ENCODE peak calls at places on chromosomes 13 and 19, in four cellular contexts. C is hepatocyte, E is stomach, L is GM23338. U is an unnamed sample.
A peak's percentile ranks its signal among the peaks of the same experiment; 100 is the strongest.

GRCh38 chr19:8826371-8826770 is 5.7 kb downstream of the ZNF558 start:
- DNase-seq in L (peak; percentile 5), E (no peak), C (no peak), U (no peak)

GRCh38 chr19:23263870-23264590 is 13.8 kb upstream of the ZNF724 start:
- DNase-seq in C (no peak), L (no peak), E (no peak), U (no peak)

GRCh38 chr19:19039901-19040300 is 6.5 kb downstream of the ARMC6 start:
- DNase-seq in L (no peak), C (no peak), E (no peak), U (no peak)

GRCh38 chr19:752652-753517 is 2.0 kb downstream of the MISP start:
- DNase-seq in E (peak; percentile 85), L (no peak), C (peak; percentile 90), U (peak; percentile 52)

GRCh38 chr19:7063764-7064418 is 5.4 kb upstream of the MBD3L3 start:
- DNase-seq in L (no peak), E (no peak), C (no peak), U (no peak)

GRCh38 chr19:38319421-38320258 is at the start of gene KCNK6:
- DNase-seq in E (peak; percentile 70), L (peak; percentile 77), C (peak; percentile 63), U (no peak)

GRCh38 chr13:35598790-35599369 is 122.4 kb upstream of the MAB21L1 start:
- DNase-seq in L (no peak), C (no peak), E (no peak), U (no peak)

GRCh38 chr13:44759222-44759721 is 183.1 kb upstream of the TSC22D1 start:
- DNase-seq in C (peak; percentile 25), E (peak; percentile 41), L (no peak), U (no peak)

GRCh38 chr19:46963093-46963734 is 56.4 kb upstream of the NPAS1 start:
- DNase-seq in E (no peak), C (no peak), L (no peak), U (peak; percentile 87)

DNA sequence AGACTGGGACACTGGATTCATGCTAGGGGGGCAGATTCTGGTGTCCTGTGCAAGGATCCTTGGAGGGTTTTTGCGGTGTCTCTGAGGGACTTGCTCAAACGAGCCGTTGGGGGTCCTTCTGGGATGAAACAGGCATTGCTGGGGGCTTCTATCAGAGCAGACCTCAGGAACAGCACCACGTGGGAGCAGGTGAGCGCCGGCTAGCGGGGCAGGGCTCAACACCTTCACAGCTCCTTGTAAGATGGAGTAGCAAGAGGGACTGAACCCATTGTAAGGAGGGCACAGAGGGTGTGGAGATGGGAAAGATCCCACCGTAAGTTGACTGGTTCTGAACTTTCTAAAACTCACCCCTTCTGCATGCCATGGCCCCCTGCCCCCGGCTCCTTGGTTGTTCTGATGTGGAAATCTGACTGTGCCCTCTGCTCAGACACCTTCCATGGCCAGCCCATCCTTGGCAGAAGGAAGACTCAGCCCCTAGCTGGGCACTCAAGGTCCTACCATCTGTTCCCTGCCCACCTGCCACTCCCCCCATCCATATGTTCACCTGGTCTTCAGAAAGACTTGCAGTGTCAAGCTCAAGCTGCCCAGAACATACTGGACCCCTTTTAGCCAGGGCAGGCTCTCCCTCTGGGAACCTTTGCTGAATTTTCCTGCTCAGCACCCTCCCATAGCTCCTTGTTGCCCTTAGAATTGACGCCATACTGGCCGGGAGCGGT is 1.2 kb downstream of the SLC27A1 start:
- DNase-seq in C (no peak), L (peak; percentile 42), E (no peak), U (no peak)
- H3K4me3 ChIP-seq in C (peak overlapping the region; percentile 60), L (peak overlapping the region; percentile 92), E (peak overlapping the region; percentile 93), U (peak overlapping the region; percentile 91)

GRCh38 chr13:111893071-111893606 is 173.8 kb upstream of the SOX1 start:
- DNase-seq in L (peak; percentile 84), E (no peak), C (peak; percentile 54), U (no peak)
- H3K4me3 ChIP-seq in L (peak overlapping the region; percentile 61), E (no peak overlapping the region), C (peak overlapping the region; percentile 30), U (no peak overlapping the region)

GRCh38 chr13:74768521-74769090 is 634.4 kb upstream of the KLF12 start:
- DNase-seq in C (no peak), E (no peak), L (no peak), U (no peak)

GRCh38 chr13:74771964-74772363 is 637.8 kb upstream of the KLF12 start:
- DNase-seq in E (no peak), L (no peak), C (no peak), U (no peak)

GRCh38 chr13:74773263-74773662 is 639.1 kb upstream of the KLF12 start:
- DNase-seq in C (no peak), E (no peak), L (no peak), U (no peak)

GRCh38 chr13:74767031-74767430 is 632.8 kb upstream of the KLF12 start:
- DNase-seq in C (no peak), E (no peak), L (no peak), U (no peak)

DNA sequence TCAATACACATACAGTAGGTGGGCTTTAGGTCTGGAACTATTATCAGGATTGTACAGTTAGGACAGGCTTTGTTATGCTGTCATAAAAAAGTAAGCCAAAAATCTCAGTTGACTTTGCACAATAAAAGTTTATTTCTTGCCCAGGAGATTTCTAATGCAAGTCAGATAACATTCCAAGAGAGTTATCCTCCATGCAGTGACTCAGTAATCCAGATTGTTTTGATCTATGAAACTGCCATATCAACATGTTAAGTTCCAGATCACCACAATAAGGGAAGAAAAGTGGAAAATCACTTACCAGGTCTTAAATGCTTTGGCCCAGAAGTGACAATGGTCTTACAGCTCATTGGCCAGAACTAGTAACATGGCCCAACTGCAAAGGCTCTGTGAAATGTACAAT is 636.2 kb upstream of the KLF12 start:
- DNase-seq in E (no peak), C (no peak), L (no peak), U (peak; percentile 88)
- H3K4me3 ChIP-seq in E (no peak overlapping the region), C (no peak overlapping the region), L (no peak overlapping the region), U (no peak overlapping the region)

DNA sequence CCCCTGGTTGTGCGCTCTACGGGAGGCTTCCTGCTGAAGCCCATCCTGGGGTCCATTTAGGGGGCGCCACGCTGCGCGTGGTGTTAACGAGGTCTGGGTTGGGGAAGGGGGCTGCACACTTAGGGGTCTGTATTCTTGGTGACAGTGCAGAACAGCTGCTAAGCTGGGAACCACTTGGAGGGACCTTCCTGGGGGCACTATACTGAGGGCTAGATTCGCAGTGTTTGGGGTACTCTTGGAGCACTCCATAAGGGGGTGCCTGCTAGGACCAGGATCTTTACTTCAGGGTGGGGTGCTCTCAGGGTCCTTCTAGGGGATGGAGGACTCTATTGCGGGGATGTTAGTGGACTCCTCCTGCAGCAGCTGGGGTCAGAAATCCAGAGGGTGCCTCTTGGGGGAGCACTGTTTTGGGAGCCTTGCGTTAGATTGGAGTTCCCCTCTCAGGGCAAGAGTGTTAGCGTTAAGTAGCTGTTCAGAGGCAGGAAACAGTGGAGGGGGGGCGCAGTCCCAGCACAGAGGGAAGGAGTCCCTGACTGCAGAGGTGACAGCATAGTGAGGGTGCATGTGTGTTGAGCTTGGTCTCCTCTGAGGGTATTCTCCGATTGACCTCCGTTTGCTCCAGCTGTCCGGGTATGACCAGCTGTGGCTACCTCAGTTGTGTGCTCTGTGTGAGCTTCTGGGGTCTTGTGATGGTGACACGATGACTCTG is 1.1 kb downstream of the PDE4A start:
- DNase-seq in C (no peak), E (no peak), L (no peak), U (no peak)
- H3K4me3 ChIP-seq in C (no peak overlapping the region), E (no peak overlapping the region), L (peak overlapping the region; percentile 78), U (no peak overlapping the region)

GRCh38 chr13:43044720-43045301 is 21.4 kb downstream of the DNAJC15 start:
- DNase-seq in L (no peak), E (no peak), C (no peak), U (no peak)
- H3K4me3 ChIP-seq in L (no peak overlapping the region), E (no peak overlapping the region), C (no peak overlapping the region), U (no peak overlapping the region)

DNA sequence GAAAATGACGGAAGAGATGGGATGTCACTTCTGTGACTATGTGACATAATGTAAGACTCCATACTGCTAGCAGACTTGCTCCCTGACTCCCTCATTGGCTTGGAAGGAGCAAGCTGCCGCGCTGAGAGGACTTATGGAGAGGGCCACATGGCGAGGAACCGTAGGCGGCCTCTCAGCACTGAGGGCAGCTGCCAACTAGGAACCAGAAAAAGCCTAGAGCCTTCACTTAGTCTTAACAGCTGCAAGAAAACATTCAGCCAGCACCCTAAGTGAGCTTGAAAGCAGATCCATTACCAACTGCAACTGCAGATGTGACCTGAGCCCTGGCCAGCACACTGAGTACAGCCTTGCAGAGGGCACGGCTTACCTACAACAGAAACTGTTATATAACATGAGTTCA is 33.9 kb downstream of the USP12 start:
- DNase-seq in L (peak; percentile 22), C (no peak), E (no peak), U (no peak)
- H3K4me3 ChIP-seq in L (no peak overlapping the region), C (no peak overlapping the region), E (no peak overlapping the region), U (no peak overlapping the region)

GRCh38 chr19:41753936-41754529 is 1.3 kb upstream of the CEACAM6 start:
- DNase-seq in E (peak; percentile 75), C (peak; percentile 36), L (peak; percentile 71), U (no peak)

GRCh38 chr19:41754596-41754995 is 734 bp upstream of the CEACAM6 start:
- DNase-seq in C (no peak), L (no peak), E (no peak), U (no peak)

GRCh38 chr19:41758846-41759245 is 3.5 kb downstream of the CEACAM6 start:
- DNase-seq in L (no peak), C (no peak), E (no peak), U (no peak)

GRCh38 chr19:41753159-41753558 is 2.2 kb upstream of the CEACAM6 start:
- DNase-seq in E (peak; percentile 78), C (peak; percentile 31), L (peak; percentile 85), U (no peak)

GRCh38 chr19:41755328-41755913 is at the start of gene CEACAM6:
- DNase-seq in C (no peak), E (no peak), L (peak; percentile 49), U (no peak)
- H3K4me3 ChIP-seq in C (no peak within 1 kb of the TSS), E (no peak within 1 kb of the TSS), L (no peak within 1 kb of the TSS), U (no peak within 1 kb of the TSS)

DNA sequence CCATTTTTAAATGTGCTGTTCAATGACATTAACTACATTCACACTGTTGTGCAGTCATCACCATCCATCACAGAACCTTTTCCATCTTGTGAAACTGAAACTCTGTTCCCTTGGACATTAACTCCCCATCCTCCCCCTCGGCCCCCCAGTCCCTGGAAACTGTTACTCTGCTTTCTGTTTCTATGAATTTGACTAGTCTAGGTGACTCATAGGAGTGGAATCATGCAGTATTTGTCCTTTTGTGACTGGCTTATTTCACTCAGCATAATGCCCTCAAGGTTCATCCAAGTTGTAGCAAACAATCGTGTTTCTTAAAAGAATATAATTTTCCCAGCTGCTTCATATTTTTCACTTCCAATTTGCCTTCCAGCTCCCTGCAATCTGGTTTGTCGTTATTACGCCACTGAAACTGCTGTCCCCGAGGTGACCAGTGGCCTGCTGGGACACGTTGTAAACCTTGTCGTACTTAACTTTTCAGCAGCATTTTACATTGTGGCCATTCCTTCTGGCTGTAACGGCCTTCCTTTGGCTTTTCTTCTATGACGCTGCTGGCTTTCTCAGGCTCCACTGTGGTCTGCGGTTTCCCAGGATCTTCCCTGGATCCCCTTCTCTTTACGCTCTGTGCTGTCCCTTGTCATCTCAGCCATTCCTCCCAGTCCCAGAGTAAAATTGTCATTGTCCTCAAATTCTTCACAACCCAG is 74.0 kb downstream of the DHRS12 start:
- DNase-seq in L (no peak), E (no peak), C (peak; percentile 78), U (no peak)
- H3K4me3 ChIP-seq in L (no peak overlapping the region), E (no peak overlapping the region), C (no peak overlapping the region), U (no peak overlapping the region)